ENCODE peak calls at places on chromosomes 2 and 18, in four cellular contexts. One of them, this sample, is unnamed. For H3K36me3, the result is how much of the 10 kb centered on the place peaks cover.

GRCh38 chr18:44778788-44779187 is 98.1 kb downstream of the SETBP1 start:
- DNase-seq in uterus: no peak
- DNase-seq in left ventricle myocardium inferior: no peak
- DNase-seq in K562: no peak
- DNase-seq in this sample: no peak

GRCh38 chr2:63124850-63125249 is 74.2 kb downstream of the OTX1 start:
- DNase-seq in K562: no peak
- DNase-seq in left ventricle myocardium inferior: no peak
- DNase-seq in uterus: no peak
- DNase-seq in this sample: no peak

GRCh38 chr2:57759131-57759530 is 287.5 kb upstream of the VRK2 start:
- DNase-seq in left ventricle myocardium inferior: no peak
- DNase-seq in uterus: no peak
- DNase-seq in K562: no peak
- DNase-seq in this sample: no peak

GRCh38 chr2:78757191-78757590 is 268.3 kb upstream of the REG3G start:
- DNase-seq in uterus: no peak
- DNase-seq in left ventricle myocardium inferior: no peak
- DNase-seq in K562: no peak
- DNase-seq in this sample: no peak

GRCh38 chr18:49161627-49162026 is 210.9 kb upstream of the SMAD7 start:
- DNase-seq in uterus: no peak
- DNase-seq in K562: no peak
- DNase-seq in left ventricle myocardium inferior: no peak
- DNase-seq in this sample: no peak

GRCh38 chr2:109270758-109271305 is 141.8 kb downstream of the SH3RF3 start:
- DNase-seq in K562: no peak
- DNase-seq in left ventricle myocardium inferior: no peak
- DNase-seq in uterus: no peak
- DNase-seq in this sample: no peak

GRCh38 chr2:140542627-140543026 is 1588.2 kb downstream of the LRP1B start:
- DNase-seq in uterus: no peak
- DNase-seq in K562: no peak
- DNase-seq in left ventricle myocardium inferior: no peak
- DNase-seq in this sample: no peak

GRCh38 chr2:26002617-26003310 is 20.5 kb upstream of the KIF3C start:
- DNase-seq in K562: no peak
- DNase-seq in left ventricle myocardium inferior: peak
- DNase-seq in uterus: no peak
- DNase-seq in this sample: no peak

GRCh38 chr2:200662727-200663126 is 76.9 kb downstream of the AOX1 start:
- DNase-seq in K562: no peak
- DNase-seq in left ventricle myocardium inferior: no peak
- DNase-seq in uterus: no peak
- DNase-seq in this sample: no peak

GRCh38 chr2:5515693-5516092 is 176.5 kb upstream of the SOX11 start:
- DNase-seq in left ventricle myocardium inferior: no peak
- DNase-seq in K562: no peak
- DNase-seq in uterus: no peak
- DNase-seq in this sample: no peak

GRCh38 chr18:13558132-13558531 is 168.2 kb downstream of the FAM210A start:
- DNase-seq in left ventricle myocardium inferior: peak
- DNase-seq in K562: peak
- DNase-seq in uterus: no peak
- DNase-seq in this sample: peak

GRCh38 chr2:241878007-241878970 is 8.8 kb downstream of the RTP5 start:
- DNase-seq in K562: peak
- DNase-seq in left ventricle myocardium inferior: peak
- DNase-seq in uterus: peak
- DNase-seq in this sample: no peak

GRCh38 chr2:5123597-5124196 is 568.5 kb upstream of the SOX11 start:
- DNase-seq in uterus: no peak
- DNase-seq in K562: no peak
- DNase-seq in left ventricle myocardium inferior: no peak
- DNase-seq in this sample: no peak

GRCh38 chr2:182868423-182868822 is 2.0 kb upstream of the FRZB start:
- DNase-seq in uterus: no peak
- DNase-seq in left ventricle myocardium inferior: no peak
- DNase-seq in K562: no peak
- DNase-seq in this sample: no peak

GRCh38 chr2:23346781-23347180 is 38.2 kb upstream of the KLHL29 start:
- DNase-seq in uterus: no peak
- DNase-seq in left ventricle myocardium inferior: no peak
- DNase-seq in K562: no peak
- DNase-seq in this sample: no peak

GRCh38 chr2:54457326-54458023 is 1.3 kb downstream of the SPTBN1 start:
- DNase-seq in left ventricle myocardium inferior: peak
- DNase-seq in K562: no peak
- DNase-seq in uterus: peak
- DNase-seq in this sample: no peak

GRCh38 chr18:29653816-29654215 is 1388.7 kb downstream of the DSC3 start:
- DNase-seq in uterus: no peak
- DNase-seq in K562: no peak
- DNase-seq in left ventricle myocardium inferior: no peak
- DNase-seq in this sample: no peak

GRCh38 chr2:62568983-62569837 is 63.2 kb upstream of the TMEM17 start:
- DNase-seq in left ventricle myocardium inferior: no peak
- DNase-seq in K562: no peak
- DNase-seq in uterus: no peak
- DNase-seq in this sample: no peak

GRCh38 chr2:101406867-101407266 is 19.6 kb upstream of the CREG2 start:
- DNase-seq in uterus: no peak
- DNase-seq in K562: no peak
- DNase-seq in left ventricle myocardium inferior: no peak
- DNase-seq in this sample: no peak

GRCh38 chr2:237344972-237345870 is 68.7 kb downstream of the COL6A3 start:
- DNase-seq in uterus: no peak
- DNase-seq in left ventricle myocardium inferior: no peak
- DNase-seq in K562: no peak
- DNase-seq in this sample: no peak

GRCh38 chr2:237337586-237337985 is 76.4 kb downstream of the COL6A3 start:
- DNase-seq in uterus: no peak
- DNase-seq in left ventricle myocardium inferior: no peak
- DNase-seq in K562: no peak
- DNase-seq in this sample: no peak

GRCh38 chr2:237343993-237344392 is 70.0 kb downstream of the COL6A3 start:
- DNase-seq in K562: no peak
- DNase-seq in left ventricle myocardium inferior: no peak
- DNase-seq in uterus: no peak
- DNase-seq in this sample: no peak

GRCh38 chr2:237345891-237346640 is 67.9 kb downstream of the COL6A3 start:
- DNase-seq in uterus: no peak
- DNase-seq in K562: no peak
- DNase-seq in left ventricle myocardium inferior: no peak
- DNase-seq in this sample: no peak

DNA sequence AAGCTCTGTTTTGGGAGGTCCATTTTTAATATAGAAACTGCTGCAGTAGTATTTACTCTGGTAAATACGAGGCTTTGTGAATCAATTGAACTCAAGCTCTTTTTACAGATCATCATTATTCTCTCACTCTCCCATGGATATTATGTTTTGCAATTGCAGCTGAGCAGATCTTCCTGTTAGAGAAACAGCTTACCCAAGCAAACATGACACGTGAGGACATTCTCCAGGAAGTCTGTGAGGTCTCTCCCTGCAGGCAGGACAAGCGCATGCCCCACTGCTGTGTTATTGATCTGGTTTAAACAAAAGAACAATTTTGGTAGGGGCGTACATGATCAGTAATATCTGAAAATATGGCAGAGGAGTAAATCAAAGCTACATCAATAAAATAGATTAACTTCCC is 72.1 kb downstream of the COL6A3 start:
- DNase-seq in uterus: no peak
- DNase-seq in K562: no peak
- DNase-seq in left ventricle myocardium inferior: no peak
- DNase-seq in this sample: no peak
- H3K36me3 ChIP-seq in uterus: under half
- H3K36me3 ChIP-seq in K562: under half
- H3K36me3 ChIP-seq in left ventricle myocardium inferior: under half
- H3K36me3 ChIP-seq in this sample: under half

DNA sequence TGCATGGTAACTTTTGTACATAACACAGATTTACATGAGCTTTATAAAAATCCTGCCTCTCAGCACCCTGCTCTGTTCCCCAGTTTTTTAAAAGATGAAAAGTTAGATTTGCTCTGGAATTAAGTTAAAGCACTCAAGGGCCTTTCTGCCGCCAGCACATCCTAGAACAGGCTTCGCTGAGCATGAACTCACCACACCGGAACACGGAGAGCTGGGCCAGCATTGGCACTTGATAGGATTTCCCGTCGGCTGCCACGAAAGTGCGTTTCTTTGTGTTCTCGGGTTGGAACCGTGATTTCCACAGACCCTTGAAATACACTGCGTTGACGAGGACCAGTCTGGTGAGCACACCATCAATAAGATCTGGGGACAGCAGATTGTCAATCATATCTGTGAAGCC is 34.3 kb downstream of the MRPL44 start:
- DNase-seq in uterus: no peak
- DNase-seq in left ventricle myocardium inferior: no peak
- DNase-seq in K562: no peak
- DNase-seq in this sample: no peak
- H3K36me3 ChIP-seq in uterus: under half
- H3K36me3 ChIP-seq in left ventricle myocardium inferior: under half
- H3K36me3 ChIP-seq in K562: under half
- H3K36me3 ChIP-seq in this sample: under half

DNA sequence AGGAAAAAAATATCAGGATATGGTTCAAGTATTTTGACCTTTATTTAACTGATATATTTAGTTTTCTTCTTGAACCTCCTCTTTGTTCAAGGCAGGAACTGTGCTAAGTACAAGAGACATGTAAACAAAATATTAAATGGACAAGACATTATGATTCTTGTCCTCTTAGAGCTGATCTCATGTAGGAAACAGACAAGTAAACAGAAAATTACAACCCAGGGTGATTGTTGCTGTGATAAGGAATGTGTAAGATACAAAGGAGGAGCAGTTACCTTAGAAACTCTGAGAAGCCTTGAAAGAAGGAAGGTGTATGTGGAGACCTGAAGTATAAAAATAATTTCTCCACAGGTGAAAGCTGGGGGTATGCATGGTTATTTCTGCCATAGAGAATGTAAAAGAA is 12.9 kb downstream of the RBM45 start:
- DNase-seq in K562: no peak
- DNase-seq in uterus: no peak
- DNase-seq in left ventricle myocardium inferior: no peak
- DNase-seq in this sample: no peak
- H3K36me3 ChIP-seq in K562: half or more
- H3K36me3 ChIP-seq in uterus: under half
- H3K36me3 ChIP-seq in left ventricle myocardium inferior: half or more
- H3K36me3 ChIP-seq in this sample: under half

DNA sequence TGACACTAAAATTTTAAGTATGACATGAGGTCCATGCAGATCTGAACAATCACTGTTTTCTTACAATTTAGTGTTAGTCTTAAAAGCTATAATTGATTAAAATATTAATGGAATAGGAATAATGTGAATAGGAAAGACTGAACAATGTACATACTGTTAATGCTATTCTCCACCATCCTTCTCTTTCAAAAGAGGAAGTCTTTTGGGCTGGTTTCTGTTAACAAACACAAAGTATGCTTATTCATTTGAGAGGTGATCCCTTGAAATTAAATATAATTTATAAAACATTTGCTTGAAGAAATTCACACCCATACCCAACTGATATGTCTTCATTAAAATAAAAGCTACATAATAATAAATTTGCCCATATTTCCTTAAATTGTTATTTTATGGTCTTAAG is 2.3 kb downstream of the STPG4 start:
- DNase-seq in K562: no peak
- DNase-seq in uterus: no peak
- DNase-seq in left ventricle myocardium inferior: no peak
- DNase-seq in this sample: no peak
- H3K36me3 ChIP-seq in K562: under half
- H3K36me3 ChIP-seq in uterus: under half
- H3K36me3 ChIP-seq in left ventricle myocardium inferior: under half
- H3K36me3 ChIP-seq in this sample: under half

This sample was measured in right atrium auricular region.